ENCODE peak calls at places on chromosomes 5 and 9, in seven cellular contexts. J is spleen, N is tibial nerve, H is neural crest cell, G is Calu3, Z is IMR-90, Y is AG09309. P is an unnamed sample.

GRCh38 chr9:127975376-127976315 is 5.1 kb downstream of the EEIG1 start:
- DNase-seq in J (no peak), N (no peak), H (no peak), G (no peak), Z (no peak), Y (no peak), P (no peak)

GRCh38 chr9:85425153-85425611 is 316.6 kb downstream of the AGTPBP1 start:
- DNase-seq in J (no peak), N (peak), H (peak), G (peak), Z (no peak), Y (peak), P (no peak)

GRCh38 chr5:133433133-133433532 is 179.2 kb downstream of the FSTL4 start:
- DNase-seq in J (no peak), N (no peak), H (no peak), G (no peak), Z (no peak), Y (no peak), P (no peak)

GRCh38 chr5:170782438-170782837 is 1.1 kb upstream of the GABRP start:
- DNase-seq in J (no peak), N (peak), H (no peak), G (peak), Z (no peak), Y (no peak), P (no peak)

GRCh38 chr5:1108008-1108864 is 3.6 kb downstream of the SLC12A7 start:
- DNase-seq in J (no peak), N (no peak), H (no peak), G (no peak), Z (no peak), Y (no peak), P (no peak)

GRCh38 chr5:116455061-116455460 is 119.6 kb downstream of the SEMA6A start:
- DNase-seq in J (no peak), N (no peak), H (no peak), G (no peak), Z (peak), Y (no peak), P (no peak)

GRCh38 chr9:94156549-94157407 is 72.5 kb downstream of the PTPDC1 start:
- DNase-seq in J (no peak), N (peak), H (no peak), G (peak), Z (peak), Y (no peak), P (no peak)

GRCh38 chr5:134554319-134555222 is 29.1 kb downstream of the JADE2 start:
- DNase-seq in J (no peak), N (peak), H (no peak), G (peak), Z (peak), Y (peak), P (no peak)

GRCh38 chr5:14216902-14217301 is 73.8 kb downstream of the TRIO start:
- DNase-seq in J (no peak), N (no peak), H (no peak), G (no peak), Z (no peak), Y (no peak), P (no peak)

GRCh38 chr9:81125446-81126092 is 563.8 kb downstream of the TLE1 start:
- DNase-seq in J (no peak), N (no peak), H (no peak), G (no peak), Z (peak), Y (no peak), P (no peak)

GRCh38 chr9:14098102-14098501 is 215.8 kb downstream of the NFIB start:
- DNase-seq in J (no peak), N (no peak), H (no peak), G (no peak), Z (peak), Y (no peak), P (no peak)

GRCh38 chr5:37776826-37777225 is 63.0 kb downstream of the GDNF start:
- DNase-seq in J (no peak), N (no peak), H (no peak), G (no peak), Z (peak), Y (peak), P (no peak)

GRCh38 chr5:37777472-37778135 is 62.2 kb downstream of the GDNF start:
- DNase-seq in J (no peak), N (no peak), H (no peak), G (no peak), Z (peak), Y (no peak), P (no peak)

GRCh38 chr5:37772255-37772654 is 67.6 kb downstream of the GDNF start:
- DNase-seq in J (no peak), N (no peak), H (no peak), G (no peak), Z (no peak), Y (no peak), P (no peak)

GRCh38 chr5:37773809-37774208 is 66.0 kb downstream of the GDNF start:
- DNase-seq in J (no peak), N (no peak), H (no peak), G (no peak), Z (no peak), Y (no peak), P (no peak)

DNA sequence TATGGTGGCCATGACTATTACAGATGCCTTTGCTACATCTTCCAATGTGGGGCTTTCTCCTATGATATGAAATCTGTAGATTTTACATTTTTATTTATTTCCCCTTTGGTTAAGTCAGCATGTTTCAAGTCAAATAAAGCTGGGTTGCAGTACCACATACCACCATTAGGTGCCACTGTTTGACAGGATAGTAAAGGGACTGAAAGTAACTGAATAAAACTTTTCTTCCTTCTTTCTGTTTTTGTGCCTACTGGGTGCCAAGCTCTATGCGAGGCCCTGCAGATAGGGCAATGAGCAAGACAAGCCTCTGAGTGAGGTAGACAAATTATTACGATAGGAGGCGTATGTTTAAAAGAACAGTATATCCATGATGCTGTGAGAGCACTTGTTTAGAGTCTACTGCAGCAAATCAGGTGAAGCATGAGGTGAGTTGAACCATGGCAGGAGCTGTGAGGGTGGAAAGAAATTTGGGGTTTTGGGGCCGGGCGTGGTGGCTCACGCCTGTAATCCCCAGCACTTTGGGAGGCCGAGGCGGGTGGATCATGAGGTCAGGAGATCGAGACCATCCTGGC is 64.8 kb downstream of the GDNF start:
- DNase-seq in J (no peak), N (no peak), H (no peak), G (peak), Z (peak), Y (no peak), P (no peak)
- TF ChIP-seq CTCF in J (peak), N (peak), H (peak), G (peak), Z (peak), Y (peak), P (peak)

DNA sequence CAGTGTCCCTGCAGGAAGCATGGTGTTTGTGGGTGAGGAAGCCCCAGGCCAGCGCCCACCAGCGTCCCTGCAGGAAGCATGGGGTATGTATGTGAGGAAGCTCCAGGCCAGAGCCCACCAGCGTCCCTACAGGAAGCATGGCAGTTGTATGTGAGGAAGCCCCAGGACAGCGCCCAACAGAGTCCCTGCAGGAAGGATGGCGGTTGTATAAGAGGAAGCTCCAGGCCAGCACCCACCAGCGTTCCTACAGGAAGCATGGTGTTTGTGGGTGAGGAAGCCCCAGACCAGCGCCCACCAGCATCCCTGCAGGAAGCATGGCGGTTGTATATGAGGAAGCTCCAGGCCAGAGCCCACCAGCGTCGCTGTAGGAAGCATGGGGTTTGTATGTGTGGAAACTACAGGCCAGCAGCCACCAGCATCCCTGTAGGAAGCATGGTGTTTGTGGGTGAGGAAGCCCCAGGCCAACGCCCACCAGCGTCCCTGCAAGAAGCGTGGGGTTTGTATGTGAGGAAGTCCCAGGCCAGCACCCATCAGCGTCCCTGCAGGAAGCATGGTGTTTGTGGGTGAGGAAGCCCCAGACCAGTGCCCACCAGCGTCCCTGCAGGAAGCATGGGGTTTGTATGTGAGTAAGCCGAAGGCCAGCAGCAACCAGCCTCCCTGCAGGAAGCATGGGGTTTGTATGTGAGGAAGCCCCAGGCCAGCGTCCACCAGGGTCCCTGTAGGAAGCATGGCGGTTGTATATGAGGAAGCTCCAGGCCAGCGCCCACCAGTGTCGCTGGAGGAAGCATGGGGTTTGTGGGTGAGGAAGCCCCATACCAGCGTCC is 79.2 kb downstream of the DAP start:
- DNase-seq in J (no peak), N (no peak), H (no peak), G (no peak), Z (no peak), Y (no peak), P (peak)
- TF ChIP-seq CTCF in J (no peak), N (no peak), H (no peak), G (no peak), Z (no peak), Y (no peak), P (no peak)

GRCh38 chr5:121634946-121635345 is 216.7 kb upstream of the FTMT start:
- DNase-seq in J (no peak), N (no peak), H (no peak), G (no peak), Z (no peak), Y (no peak), P (no peak)

GRCh38 chr5:121628783-121629182 is 222.9 kb upstream of the FTMT start:
- DNase-seq in J (no peak), N (peak), H (no peak), G (peak), Z (no peak), Y (no peak), P (no peak)

DNA sequence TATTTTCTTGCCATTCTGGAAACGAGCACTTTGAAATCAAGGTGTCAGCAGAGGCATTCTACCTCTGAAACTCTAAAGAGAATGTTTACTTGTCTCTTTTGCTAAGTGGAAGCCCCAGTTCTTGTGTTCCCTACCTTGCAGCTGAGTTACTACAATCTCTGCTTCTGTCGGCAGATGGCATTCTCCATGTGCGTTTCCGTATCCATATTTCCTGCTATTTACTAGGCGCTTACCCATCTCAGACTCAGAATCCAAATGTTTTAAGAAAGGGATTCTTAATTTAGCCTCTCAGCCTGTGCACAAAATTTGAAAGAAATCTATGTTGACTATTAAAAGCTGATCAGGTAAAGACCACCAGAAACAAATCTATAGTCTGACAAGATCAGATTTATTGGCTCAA is 221.3 kb upstream of the FTMT start:
- DNase-seq in J (no peak), N (no peak), H (no peak), G (no peak), Z (peak), Y (no peak), P (no peak)
- TF ChIP-seq CTCF in J (no peak), N (no peak), H (peak), G (no peak), Z (peak), Y (peak), P (peak)

GRCh38 chr5:156824800-156825199 is 25.3 kb upstream of the PPP1R2B start:
- DNase-seq in J (no peak), N (no peak), H (no peak), G (peak), Z (peak), Y (peak), P (no peak)
- TF ChIP-seq CTCF in J (peak), N (peak), H (peak), G (no peak), Z (peak), Y (peak), P (peak)

GRCh38 chr9:121562261-121562780 is 62.7 kb upstream of the GGTA1 start:
- DNase-seq in J (no peak), N (no peak), H (no peak), G (no peak), Z (no peak), Y (no peak), P (no peak)

GRCh38 chr9:121560921-121561320 is 61.3 kb upstream of the GGTA1 start:
- DNase-seq in J (no peak), N (no peak), H (no peak), G (no peak), Z (no peak), Y (no peak), P (no peak)

GRCh38 chr9:121563425-121563824 is 63.8 kb upstream of the GGTA1 start:
- DNase-seq in J (no peak), N (no peak), H (no peak), G (no peak), Z (no peak), Y (no peak), P (no peak)

GRCh38 chr9:121563881-121564460 is 64.3 kb upstream of the GGTA1 start:
- DNase-seq in J (no peak), N (no peak), H (no peak), G (no peak), Z (no peak), Y (no peak), P (no peak)

DNA sequence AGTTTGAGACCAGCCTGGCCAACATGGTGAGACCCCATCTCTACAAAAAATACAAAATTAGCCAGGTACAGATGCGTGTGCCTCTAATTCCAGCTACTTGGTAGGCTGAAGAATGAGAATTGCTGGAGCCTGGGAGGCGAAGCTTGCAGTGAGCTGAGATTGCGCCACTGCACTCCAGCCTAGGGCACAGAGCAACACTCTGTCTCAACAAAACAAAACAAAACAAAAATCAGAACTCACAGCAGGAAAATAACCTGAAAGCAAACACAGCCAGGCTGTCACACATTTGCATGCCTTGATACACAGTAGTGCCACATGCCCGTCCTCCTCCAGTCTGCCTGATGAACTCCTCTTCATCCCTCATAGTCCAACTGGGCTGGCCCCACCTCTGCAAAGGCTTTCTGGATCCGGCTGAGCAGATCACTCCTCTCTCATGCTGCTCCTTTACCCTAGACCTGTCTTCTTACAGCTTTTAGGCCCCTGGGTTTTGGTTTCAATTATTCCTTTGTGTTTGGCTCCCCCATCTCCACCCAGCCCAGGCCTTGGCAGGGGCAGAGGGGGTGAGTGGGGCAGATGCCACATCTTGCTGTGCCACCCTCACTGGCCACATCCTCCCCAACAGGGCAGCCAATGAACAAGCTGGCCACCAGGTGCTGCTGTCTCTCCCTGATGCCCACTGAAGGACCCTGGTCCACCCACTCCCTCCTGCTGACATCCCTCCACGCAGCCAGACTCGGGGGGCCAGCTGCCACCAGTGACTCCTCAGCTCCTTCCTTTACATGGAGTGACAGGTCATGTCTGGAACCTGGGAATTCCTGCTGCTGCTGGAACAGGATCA is 62.0 kb upstream of the GGTA1 start:
- DNase-seq in J (no peak), N (no peak), H (no peak), G (no peak), Z (no peak), Y (no peak), P (no peak)
- TF ChIP-seq CTCF in J (no peak), N (no peak), H (no peak), G (no peak), Z (no peak), Y (no peak), P (peak)

GRCh38 chr9:22718653-22719052 is 272.0 kb downstream of the DMRTA1 start:
- DNase-seq in J (no peak), N (no peak), H (no peak), G (no peak), Z (no peak), Y (no peak), P (no peak)
- TF ChIP-seq CTCF in J (no peak), N (no peak), H (peak), G (no peak), Z (no peak), Y (no peak), P (peak)